ENCODE peak calls at places on chromosomes 4 and X, in four cellular contexts. One of them, this sample, is unnamed.
A peak's percentile ranks its signal among the peaks of the same experiment; 100 is the strongest.

GRCh38 chrX:151042852-151043251 is 59.7 kb downstream of the HMGB3 start:
- DNase-seq in K562: no peak
- DNase-seq in GM12878: no peak
- DNase-seq in HepG2: no peak
- DNase-seq in this sample: no peak

GRCh38 chr4:27048350-27049100 is 187.9 kb downstream of the STIM2 start:
- DNase-seq in K562: peak; percentile 46
- DNase-seq in GM12878: no peak
- DNase-seq in HepG2: no peak
- DNase-seq in this sample: peak; percentile 21

GRCh38 chr4:184812651-184813181 is 13.1 kb downstream of the ACSL1 start:
- DNase-seq in K562: no peak
- DNase-seq in GM12878: no peak
- DNase-seq in HepG2: no peak
- DNase-seq in this sample: no peak

GRCh38 chr4:143251781-143252180 is 67.1 kb downstream of the USP38 start:
- DNase-seq in K562: no peak
- DNase-seq in GM12878: no peak
- DNase-seq in HepG2: no peak
- DNase-seq in this sample: no peak

GRCh38 chr4:81030617-81031388 is at the start of gene BMP3:
- DNase-seq in K562: no peak
- DNase-seq in GM12878: no peak
- DNase-seq in HepG2: no peak
- DNase-seq in this sample: peak; percentile 44

GRCh38 chrX:120419465-120419864 is 49.6 kb downstream of the LAMP2 start:
- DNase-seq in K562: no peak
- DNase-seq in GM12878: no peak
- DNase-seq in HepG2: no peak
- DNase-seq in this sample: no peak

GRCh38 chrX:9928083-9928482 is 39.1 kb upstream of the CLDN34 start:
- DNase-seq in K562: no peak
- DNase-seq in GM12878: no peak
- DNase-seq in HepG2: no peak
- DNase-seq in this sample: no peak

GRCh38 chrX:46912098-46912672 is at the start of gene JADE3:
- DNase-seq in K562: peak; percentile 71
- DNase-seq in GM12878: no peak
- DNase-seq in HepG2: peak; percentile 55
- DNase-seq in this sample: peak; percentile 71

GRCh38 chr4:182644326-182645050 is 272.7 kb downstream of the DCTD start:
- DNase-seq in K562: no peak
- DNase-seq in GM12878: no peak
- DNase-seq in HepG2: no peak
- DNase-seq in this sample: no peak

GRCh38 chr4:55125763-55126541 is 557 bp upstream of the KDR start:
- DNase-seq in K562: no peak
- DNase-seq in GM12878: no peak
- DNase-seq in HepG2: no peak
- DNase-seq in this sample: no peak

GRCh38 chr4:23929248-23929647 is 39.4 kb upstream of the PPARGC1A start:
- DNase-seq in K562: no peak
- DNase-seq in GM12878: no peak
- DNase-seq in HepG2: no peak
- DNase-seq in this sample: no peak

GRCh38 chrX:36867143-36867542 is 141.0 kb upstream of the FAM47C start:
- DNase-seq in K562: peak; percentile 7
- DNase-seq in GM12878: no peak
- DNase-seq in HepG2: peak; percentile 2
- DNase-seq in this sample: peak; percentile 16

GRCh38 chr4:116358633-116359222 is 726.6 kb downstream of the TRAM1L1 start:
- DNase-seq in K562: peak; percentile 30
- DNase-seq in GM12878: peak; percentile 44
- DNase-seq in HepG2: peak; percentile 82
- DNase-seq in this sample: peak; percentile 60

GRCh38 chr4:182671749-182672148 is 245.4 kb downstream of the DCTD start:
- DNase-seq in K562: no peak
- DNase-seq in GM12878: no peak
- DNase-seq in HepG2: no peak
- DNase-seq in this sample: no peak

GRCh38 chr4:20331642-20332041 is 79.9 kb downstream of the SLIT2 start:
- DNase-seq in K562: no peak
- DNase-seq in GM12878: no peak
- DNase-seq in HepG2: no peak
- DNase-seq in this sample: no peak

GRCh38 chr4:109294006-109294405 is 8.5 kb downstream of the COL25A1 start:
- DNase-seq in K562: peak; percentile 42
- DNase-seq in GM12878: no peak
- DNase-seq in HepG2: peak; percentile 15
- DNase-seq in this sample: peak; percentile 45

GRCh38 chr4:185874516-185875230 is 62.7 kb upstream of the SORBS2 start:
- DNase-seq in K562: no peak
- DNase-seq in GM12878: no peak
- DNase-seq in HepG2: no peak
- DNase-seq in this sample: no peak

DNA sequence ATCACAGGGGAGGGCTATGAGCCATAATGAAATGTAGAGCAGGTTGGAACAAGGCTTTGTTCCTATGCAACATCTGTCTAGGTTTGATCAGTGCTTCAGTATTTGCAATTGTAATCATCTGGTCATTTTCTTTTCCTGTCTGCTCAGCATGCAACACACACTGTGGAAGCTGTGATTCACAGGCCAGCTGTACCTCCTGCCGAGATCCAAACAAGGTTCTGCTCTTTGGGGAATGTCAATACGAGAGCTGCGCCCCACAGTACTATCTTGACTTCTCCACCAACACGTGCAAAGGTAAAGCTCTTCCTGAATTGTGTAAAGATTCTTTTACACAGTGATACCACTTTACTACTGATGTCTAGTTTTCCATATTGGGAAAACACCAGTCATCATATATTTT is 181.9 kb upstream of the ANXA3 start:
- DNase-seq in K562: no peak
- DNase-seq in GM12878: no peak
- DNase-seq in HepG2: no peak
- DNase-seq in this sample: no peak
- TF ChIP-seq TARDBP in K562: no peak
- TF ChIP-seq TARDBP in GM12878: no peak
- TF ChIP-seq TARDBP in HepG2: no peak
- TF ChIP-seq TARDBP in this sample: no peak

GRCh38 chrX:48834383-48834709 is 1.1 kb downstream of the PCSK1N start:
- DNase-seq in K562: no peak
- DNase-seq in GM12878: no peak
- DNase-seq in HepG2: no peak
- DNase-seq in this sample: no peak

GRCh38 chrX:48835524-48836329 is at the start of gene PCSK1N:
- DNase-seq in K562: no peak
- DNase-seq in GM12878: no peak
- DNase-seq in HepG2: peak; percentile 88
- DNase-seq in this sample: peak; percentile 68

GRCh38 chrX:48831909-48832291 is 3.5 kb downstream of the PCSK1N start:
- DNase-seq in K562: no peak
- DNase-seq in GM12878: no peak
- DNase-seq in HepG2: no peak
- DNase-seq in this sample: no peak

GRCh38 chrX:48831136-48831908 is 4.1 kb downstream of the PCSK1N start:
- DNase-seq in K562: no peak
- DNase-seq in GM12878: no peak
- DNase-seq in HepG2: no peak
- DNase-seq in this sample: no peak

GRCh38 chrX:48833531-48834138 is 1.8 kb downstream of the PCSK1N start:
- DNase-seq in K562: no peak
- DNase-seq in GM12878: no peak
- DNase-seq in HepG2: peak; percentile 10
- DNase-seq in this sample: no peak
- TF ChIP-seq TARDBP in K562: no peak
- TF ChIP-seq TARDBP in GM12878: no peak
- TF ChIP-seq TARDBP in HepG2: no peak
- TF ChIP-seq TARDBP in this sample: no peak

GRCh38 chr4:7418131-7418943 is 16.4 kb downstream of the PSAPL1 start:
- DNase-seq in K562: peak; percentile 28
- DNase-seq in GM12878: no peak
- DNase-seq in HepG2: no peak
- DNase-seq in this sample: no peak
- TF ChIP-seq TARDBP in K562: no peak
- TF ChIP-seq TARDBP in GM12878: no peak
- TF ChIP-seq TARDBP in HepG2: no peak
- TF ChIP-seq TARDBP in this sample: no peak

GRCh38 chr4:128604840-128605239 is 204.7 kb upstream of the JADE1 start:
- DNase-seq in K562: no peak
- DNase-seq in GM12878: no peak
- DNase-seq in HepG2: no peak
- DNase-seq in this sample: no peak
- TF ChIP-seq TARDBP in K562: no peak
- TF ChIP-seq TARDBP in GM12878: no peak
- TF ChIP-seq TARDBP in HepG2: no peak
- TF ChIP-seq TARDBP in this sample: no peak

This sample was measured in HEK293T.